ENCODE peak calls at places on chromosome 1, in six cellular contexts. X is sigmoid colon; G is IMR-90; W is WERI-Rb-1; Q is aorta; S is CD8-positive, alpha-beta T cell. C is an unnamed sample.

GRCh38 chr1:8510041-8510823 is 192.3 kb downstream of the SLC45A1 start:
- DNase-seq in X (peak), G (peak), W (no peak), Q (no peak), S (no peak), C (no peak)

GRCh38 chr1:89149229-89149628 is 23.3 kb upstream of the GBP2 start:
- DNase-seq in X (peak), G (peak), W (peak), Q (peak), S (no peak), C (no peak)

GRCh38 chr1:24414884-24415333 is 693 bp upstream of the NIPAL3 start:
- DNase-seq in X (no peak), G (no peak), W (no peak), Q (no peak), S (no peak), C (no peak)

GRCh38 chr1:158830074-158830677 is 975 bp upstream of the MNDA start:
- DNase-seq in X (no peak), G (no peak), W (no peak), Q (no peak), S (no peak), C (no peak)

GRCh38 chr1:74963120-74963519 is 171.1 kb upstream of the LHX8 start:
- DNase-seq in X (no peak), G (no peak), W (no peak), Q (no peak), S (no peak), C (no peak)

GRCh38 chr1:41666991-41667631 is 182.6 kb upstream of the EDN2 start:
- DNase-seq in X (no peak), G (peak), W (peak), Q (no peak), S (no peak), C (no peak)

GRCh38 chr1:28640766-28641165 is 2.1 kb downstream of the TAF12 start:
- DNase-seq in X (no peak), G (peak), W (no peak), Q (no peak), S (no peak), C (no peak)

GRCh38 chr1:51284487-51284954 is 45.8 kb downstream of the TTC39A start:
- DNase-seq in X (no peak), G (peak), W (no peak), Q (no peak), S (no peak), C (no peak)

GRCh38 chr1:101653482-101653946 is 343.2 kb downstream of the OLFM3 start:
- DNase-seq in X (no peak), G (peak), W (peak), Q (no peak), S (no peak), C (no peak)

GRCh38 chr1:100075773-100076172 is 57.0 kb downstream of the SASS6 start:
- DNase-seq in X (no peak), G (peak), W (no peak), Q (no peak), S (no peak), C (no peak)

GRCh38 chr1:38451541-38451993 is 405.0 kb upstream of the POU3F1 start:
- DNase-seq in X (no peak), G (peak), W (no peak), Q (no peak), S (no peak), C (no peak)

GRCh38 chr1:240562111-240562590 is 49.8 kb downstream of the GREM2 start:
- DNase-seq in X (no peak), G (peak), W (peak), Q (no peak), S (no peak), C (no peak)

GRCh38 chr1:6790146-6790545 is 4.9 kb downstream of the CAMTA1 start:
- DNase-seq in X (no peak), G (no peak), W (no peak), Q (no peak), S (no peak), C (no peak)

GRCh38 chr1:41791667-41792484 is 126.8 kb downstream of the HIVEP3 start:
- DNase-seq in X (no peak), G (no peak), W (no peak), Q (no peak), S (no peak), C (no peak)

GRCh38 chr1:232853994-232854532 is 48.8 kb downstream of the MAP10 start:
- DNase-seq in X (no peak), G (peak), W (no peak), Q (no peak), S (no peak), C (no peak)

GRCh38 chr1:111704776-111705175 is 34.4 kb downstream of the INKA2 start:
- DNase-seq in X (no peak), G (no peak), W (no peak), Q (no peak), S (no peak), C (no peak)

GRCh38 chr1:15848143-15848928 is 829 bp downstream of the SPEN start:
- DNase-seq in X (peak), G (peak), W (no peak), Q (peak), S (peak), C (no peak)

GRCh38 chr1:235933483-235934116 is 66.9 kb upstream of the LYST start:
- DNase-seq in X (no peak), G (no peak), W (no peak), Q (peak), S (no peak), C (no peak)

GRCh38 chr1:31387612-31388011 is 14.7 kb upstream of the FABP3 start:
- DNase-seq in X (no peak), G (no peak), W (no peak), Q (no peak), S (no peak), C (no peak)

C was measured in chondrocyte.